ENCODE peak calls at places on chromosome 3, in six cellular contexts. One of them, this sample, is unnamed.

GRCh38 chr3:197021231-197021630 is 8.4 kb downstream of the MELTF start:
- DNase-seq in spleen: no peak
- DNase-seq in K562: no peak
- DNase-seq in HCT116: no peak
- DNase-seq in body of pancreas: no peak
- DNase-seq in adrenal gland: no peak
- DNase-seq in this sample: no peak

GRCh38 chr3:105355355-105356063 is 11.2 kb upstream of the ALCAM start:
- DNase-seq in spleen: no peak
- DNase-seq in K562: no peak
- DNase-seq in HCT116: no peak
- DNase-seq in body of pancreas: no peak
- DNase-seq in adrenal gland: no peak
- DNase-seq in this sample: no peak

GRCh38 chr3:154898916-154899315 is 181.2 kb upstream of the MME start:
- DNase-seq in spleen: no peak
- DNase-seq in K562: no peak
- DNase-seq in HCT116: no peak
- DNase-seq in body of pancreas: no peak
- DNase-seq in adrenal gland: no peak
- DNase-seq in this sample: no peak

GRCh38 chr3:172089250-172089649 is 49.9 kb downstream of the FNDC3B start:
- DNase-seq in spleen: no peak
- DNase-seq in K562: no peak
- DNase-seq in HCT116: no peak
- DNase-seq in body of pancreas: no peak
- DNase-seq in adrenal gland: no peak
- DNase-seq in this sample: no peak

GRCh38 chr3:58994746-58995330 is 55.0 kb downstream of the CFAP20DC start:
- DNase-seq in spleen: no peak
- DNase-seq in K562: peak; percentile 48
- DNase-seq in HCT116: peak; percentile 60
- DNase-seq in body of pancreas: peak; percentile 46
- DNase-seq in adrenal gland: peak; percentile 56
- DNase-seq in this sample: no peak

GRCh38 chr3:37510749-37511148 is 336.4 kb upstream of the LRRFIP2 start:
- DNase-seq in spleen: no peak
- DNase-seq in K562: no peak
- DNase-seq in HCT116: no peak
- DNase-seq in body of pancreas: no peak
- DNase-seq in adrenal gland: no peak
- DNase-seq in this sample: no peak

GRCh38 chr3:149473314-149473990 is 1.0 kb upstream of the TM4SF4 start:
- DNase-seq in spleen: no peak
- DNase-seq in K562: no peak
- DNase-seq in HCT116: peak; percentile 19
- DNase-seq in body of pancreas: peak; percentile 89
- DNase-seq in adrenal gland: no peak
- DNase-seq in this sample: no peak

GRCh38 chr3:197989651-197990050 is 29.6 kb downstream of the LMLN start:
- DNase-seq in spleen: no peak
- DNase-seq in K562: no peak
- DNase-seq in HCT116: no peak
- DNase-seq in body of pancreas: no peak
- DNase-seq in adrenal gland: peak; percentile 50
- DNase-seq in this sample: no peak

GRCh38 chr3:119570229-119570628 is 9.1 kb upstream of the ADPRH start:
- DNase-seq in spleen: no peak
- DNase-seq in K562: no peak
- DNase-seq in HCT116: no peak
- DNase-seq in body of pancreas: no peak
- DNase-seq in adrenal gland: no peak
- DNase-seq in this sample: no peak

GRCh38 chr3:100789582-100789981 is 80.3 kb downstream of the TFG start:
- DNase-seq in spleen: no peak
- DNase-seq in K562: no peak
- DNase-seq in HCT116: no peak
- DNase-seq in body of pancreas: no peak
- DNase-seq in adrenal gland: no peak
- DNase-seq in this sample: no peak

DNA sequence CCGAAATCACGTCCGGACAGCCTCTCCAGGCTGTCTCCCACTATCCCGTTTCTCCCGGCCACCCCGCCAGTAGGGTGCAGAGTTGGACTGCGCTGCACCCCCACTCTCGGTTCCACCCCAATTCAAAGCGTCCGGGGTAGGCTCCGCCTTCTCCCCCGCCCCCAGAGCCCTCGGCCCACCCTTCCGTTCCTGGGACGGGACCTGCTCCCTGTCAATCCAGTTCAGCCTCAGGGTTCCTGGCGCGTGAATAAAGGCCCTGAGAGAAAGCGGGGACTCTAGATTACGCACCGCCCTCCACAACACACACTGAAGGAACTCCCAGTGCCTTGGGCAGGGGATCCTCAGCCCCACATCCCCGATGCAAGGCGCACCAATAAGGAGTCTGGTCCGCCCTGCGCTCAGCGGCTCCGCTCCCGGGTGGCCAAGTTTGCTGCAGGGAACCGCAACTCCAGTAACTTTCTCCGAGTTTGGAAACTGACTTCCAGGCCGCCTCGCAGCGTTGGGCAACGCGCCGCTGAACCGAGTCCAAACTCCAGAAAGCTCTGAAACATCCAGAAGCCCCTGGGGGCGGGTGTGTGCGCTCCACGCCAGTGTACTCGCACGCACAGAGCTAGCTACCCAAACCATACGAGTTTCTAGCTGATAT is 1.9 kb downstream of the ADAMTS9 start:
- DNase-seq in spleen: peak; percentile 86
- DNase-seq in K562: peak; percentile 19
- DNase-seq in HCT116: peak; percentile 35
- DNase-seq in body of pancreas: peak; percentile 81
- DNase-seq in adrenal gland: peak; percentile 95
- DNase-seq in this sample: peak; percentile 95
- TF ChIP-seq POLR2A in spleen: peak; percentile 51
- TF ChIP-seq POLR2A in K562: no peak
- TF ChIP-seq POLR2A in HCT116: no peak
- TF ChIP-seq POLR2A in body of pancreas: peak; percentile 57
- TF ChIP-seq POLR2A in adrenal gland: peak; percentile 90
- TF ChIP-seq POLR2A in this sample: peak; percentile 84

GRCh38 chr3:22893631-22894377 is 309.3 kb upstream of the UBE2E2 start:
- DNase-seq in spleen: no peak
- DNase-seq in K562: no peak
- DNase-seq in HCT116: no peak
- DNase-seq in body of pancreas: no peak
- DNase-seq in adrenal gland: no peak
- DNase-seq in this sample: no peak
- H3K27me3 ChIP-seq in spleen: no peaks in the 10 kb centered on the region
- H3K27me3 ChIP-seq in K562: no peaks in the 10 kb centered on the region
- H3K27me3 ChIP-seq in HCT116: peaks cover 3% of the 10 kb centered on the region
- H3K27me3 ChIP-seq in body of pancreas: no peaks in the 10 kb centered on the region
- H3K27me3 ChIP-seq in adrenal gland: peaks cover 2% of the 10 kb centered on the region
- H3K27me3 ChIP-seq in this sample: no peaks in the 10 kb centered on the region

GRCh38 chr3:131357275-131357674 is 24.3 kb upstream of the NUDT16 start:
- DNase-seq in spleen: no peak
- DNase-seq in K562: no peak
- DNase-seq in HCT116: no peak
- DNase-seq in body of pancreas: no peak
- DNase-seq in adrenal gland: no peak
- DNase-seq in this sample: no peak

GRCh38 chr3:131356006-131356405 is 25.6 kb upstream of the NUDT16 start:
- DNase-seq in spleen: no peak
- DNase-seq in K562: no peak
- DNase-seq in HCT116: no peak
- DNase-seq in body of pancreas: no peak
- DNase-seq in adrenal gland: no peak
- DNase-seq in this sample: no peak

GRCh38 chr3:131360191-131360590 is 21.4 kb upstream of the NUDT16 start:
- DNase-seq in spleen: no peak
- DNase-seq in K562: no peak
- DNase-seq in HCT116: no peak
- DNase-seq in body of pancreas: no peak
- DNase-seq in adrenal gland: no peak
- DNase-seq in this sample: no peak

GRCh38 chr3:131363275-131363674 is 18.3 kb upstream of the NUDT16 start:
- DNase-seq in spleen: no peak
- DNase-seq in K562: no peak
- DNase-seq in HCT116: no peak
- DNase-seq in body of pancreas: peak; percentile 59
- DNase-seq in adrenal gland: no peak
- DNase-seq in this sample: no peak

GRCh38 chr3:131361464-131362421 is 19.8 kb upstream of the NUDT16 start:
- DNase-seq in spleen: peak; percentile 96
- DNase-seq in K562: peak; percentile 91
- DNase-seq in HCT116: peak; percentile 98
- DNase-seq in body of pancreas: peak; percentile 99
- DNase-seq in adrenal gland: peak; percentile 58
- DNase-seq in this sample: peak; percentile 93
- TF ChIP-seq POLR2A in spleen: no peak
- TF ChIP-seq POLR2A in K562: peak; percentile 71
- TF ChIP-seq POLR2A in HCT116: no peak
- TF ChIP-seq POLR2A in body of pancreas: peak; percentile 89
- TF ChIP-seq POLR2A in adrenal gland: peak; percentile 53
- TF ChIP-seq POLR2A in this sample: no peak

GRCh38 chr3:50345586-50345985 is at the start of gene ZMYND10:
- DNase-seq in spleen: peak; percentile 93
- DNase-seq in K562: peak; percentile 78
- DNase-seq in HCT116: no peak
- DNase-seq in body of pancreas: peak; percentile 63
- DNase-seq in adrenal gland: peak; percentile 64
- DNase-seq in this sample: peak; percentile 78
- H3K27me3 ChIP-seq in spleen: no peaks in the 10 kb centered on the region
- H3K27me3 ChIP-seq in K562: no peaks in the 10 kb centered on the region
- H3K27me3 ChIP-seq in HCT116: no peaks in the 10 kb centered on the region
- H3K27me3 ChIP-seq in body of pancreas: no peaks in the 10 kb centered on the region
- H3K27me3 ChIP-seq in adrenal gland: no peaks in the 10 kb centered on the region
- H3K27me3 ChIP-seq in this sample: no peaks in the 10 kb centered on the region

DNA sequence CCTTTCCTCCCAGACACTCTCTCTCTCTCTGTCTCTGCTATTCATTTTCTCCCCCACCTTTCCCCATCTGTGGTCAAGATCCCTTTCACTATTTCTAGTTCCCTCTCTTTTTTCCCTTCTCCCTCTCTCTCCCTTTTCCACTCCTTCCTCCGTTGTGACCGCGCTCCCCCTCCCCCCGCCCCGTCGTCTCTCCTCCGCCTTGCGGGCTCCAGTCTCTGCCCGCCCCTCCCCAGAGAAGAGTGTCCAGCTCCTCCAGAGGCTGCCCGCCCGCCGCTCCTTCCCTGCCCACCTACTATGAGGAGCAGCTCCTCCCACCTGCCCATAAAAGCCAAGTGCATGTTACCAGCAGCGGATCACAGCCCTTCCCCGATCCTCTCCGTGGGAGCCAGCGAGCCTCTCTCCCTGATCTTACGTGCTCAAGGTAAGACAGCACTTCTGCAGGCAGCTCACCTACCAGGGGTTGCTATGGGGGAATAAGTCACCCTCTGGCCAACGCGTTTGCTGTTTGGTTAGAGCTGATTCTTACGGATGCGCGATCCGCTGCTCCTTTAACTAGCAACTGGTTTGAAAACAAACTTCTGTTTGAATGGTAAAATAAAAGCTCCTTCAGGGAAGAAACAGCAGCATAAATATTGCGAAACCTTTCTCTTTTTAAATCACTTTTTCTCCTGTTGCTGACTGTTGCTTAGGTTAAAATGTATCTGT is at the start of gene COL8A1:
- DNase-seq in spleen: no peak
- DNase-seq in K562: no peak
- DNase-seq in HCT116: no peak
- DNase-seq in body of pancreas: peak; percentile 20
- DNase-seq in adrenal gland: peak; percentile 29
- DNase-seq in this sample: peak; percentile 69
- TF ChIP-seq POLR2A in spleen: no peak
- TF ChIP-seq POLR2A in K562: no peak
- TF ChIP-seq POLR2A in HCT116: no peak
- TF ChIP-seq POLR2A in body of pancreas: no peak
- TF ChIP-seq POLR2A in adrenal gland: no peak
- TF ChIP-seq POLR2A in this sample: peak; percentile 41

DNA sequence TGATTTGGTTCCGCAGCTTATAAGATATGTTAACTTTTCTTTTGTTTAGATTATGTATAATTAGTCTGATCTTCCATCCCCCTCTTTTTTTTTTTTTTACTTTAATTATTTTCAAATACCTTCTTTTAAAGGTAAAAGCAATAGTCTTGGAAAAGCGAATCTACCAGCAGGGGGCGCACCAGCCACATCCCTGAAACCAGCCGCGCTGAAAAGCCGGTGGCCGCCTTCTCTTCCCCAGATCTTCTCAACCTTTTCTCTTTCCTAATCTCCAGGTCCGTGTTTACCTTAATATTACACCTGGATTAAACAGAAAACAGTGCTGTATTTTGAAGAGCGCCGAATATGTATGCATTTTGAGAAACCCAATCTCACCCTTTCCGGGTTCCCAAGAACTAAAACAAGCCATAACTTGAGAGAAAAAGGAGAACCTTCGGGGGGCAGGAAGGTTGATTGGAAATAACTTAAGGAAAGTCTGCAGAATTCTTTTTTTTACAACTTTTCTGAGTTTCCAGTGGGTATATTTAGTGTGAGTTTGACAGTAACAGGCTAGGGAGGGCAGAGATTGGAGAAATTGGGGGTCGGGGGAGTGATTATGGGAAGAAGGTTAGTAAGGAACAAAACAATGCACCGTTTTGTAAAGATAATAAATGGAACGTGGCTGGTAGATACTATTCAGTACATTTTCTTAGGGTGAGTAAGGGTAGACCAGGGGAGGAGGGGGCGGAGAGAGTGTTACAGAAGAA is 2.0 kb upstream of the SOX2 start:
- DNase-seq in spleen: peak; percentile 86
- DNase-seq in K562: peak; percentile 51
- DNase-seq in HCT116: peak; percentile 29
- DNase-seq in body of pancreas: peak; percentile 69
- DNase-seq in adrenal gland: peak; percentile 79
- DNase-seq in this sample: peak; percentile 64
- H3K27me3 ChIP-seq in spleen: peaks cover 21% of the 10 kb centered on the region
- H3K27me3 ChIP-seq in K562: peaks cover 16% of the 10 kb centered on the region
- H3K27me3 ChIP-seq in HCT116: no peaks in the 10 kb centered on the region
- H3K27me3 ChIP-seq in body of pancreas: no peaks in the 10 kb centered on the region
- H3K27me3 ChIP-seq in adrenal gland: peaks cover 100% of the 10 kb centered on the region
- H3K27me3 ChIP-seq in this sample: peaks cover 65% of the 10 kb centered on the region

DNA sequence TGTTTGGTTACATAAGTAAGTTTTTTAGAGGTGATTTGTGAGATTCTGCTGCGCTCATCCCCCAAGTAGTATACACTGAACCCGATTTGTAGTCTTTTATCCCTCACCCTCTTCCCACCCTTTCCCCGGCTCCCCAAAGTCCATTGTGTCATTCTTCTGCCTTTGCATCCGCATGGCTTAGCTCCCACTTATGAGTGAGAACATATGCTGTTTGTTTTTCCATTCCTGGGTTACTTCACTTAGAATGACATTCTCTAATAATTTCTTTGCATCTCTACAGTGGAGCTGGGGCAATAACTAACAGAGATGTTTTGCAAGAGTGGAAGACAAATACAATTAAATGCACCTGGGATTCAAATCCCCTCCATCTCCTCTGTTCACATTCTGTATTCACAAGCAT is 93.2 kb downstream of the TP63 start:
- DNase-seq in spleen: no peak
- DNase-seq in K562: no peak
- DNase-seq in HCT116: no peak
- DNase-seq in body of pancreas: no peak
- DNase-seq in adrenal gland: no peak
- DNase-seq in this sample: no peak
- TF ChIP-seq POLR2A in spleen: no peak
- TF ChIP-seq POLR2A in K562: no peak
- TF ChIP-seq POLR2A in HCT116: no peak
- TF ChIP-seq POLR2A in body of pancreas: no peak
- TF ChIP-seq POLR2A in adrenal gland: no peak
- TF ChIP-seq POLR2A in this sample: no peak